ENCODE peak calls at places on chromosomes 16 and 17, in five cellular contexts. T is neural progenitor cell, B is bronchial epithelial cell, G is cardiac fibroblast, R is HL-60. U is an unnamed sample.

GRCh38 chr17:70687421-70687820 is 518.1 kb downstream of the KCNJ2 start:
- DNase-seq in T (no peak), B (peak; percentile 32), G (no peak), R (no peak), U (no peak)

GRCh38 chr16:84194470-84195200 is 3.7 kb downstream of the ADAD2 start:
- DNase-seq in T (no peak), B (no peak), G (no peak), R (no peak), U (no peak)

GRCh38 chr17:64413505-64413904 is 22.8 kb upstream of the PECAM1 start:
- DNase-seq in T (no peak), B (no peak), G (no peak), R (no peak), U (no peak)

GRCh38 chr16:56305956-56306565 is 114.8 kb downstream of the GNAO1 start:
- DNase-seq in T (no peak), B (no peak), G (no peak), R (no peak), U (no peak)

GRCh38 chr17:41711669-41712400 is at the start of gene GAST:
- DNase-seq in T (no peak), B (no peak), G (no peak), R (no peak), U (no peak)

GRCh38 chr16:89322381-89323119 is 105.0 kb downstream of the ZNF778 start:
- DNase-seq in T (peak; percentile 61), B (peak; percentile 40), G (peak; percentile 67), R (peak; percentile 18), U (no peak)

GRCh38 chr17:79622201-79622601 is 11.3 kb upstream of the RBFOX3 start:
- DNase-seq in T (no peak), B (no peak), G (no peak), R (no peak), U (no peak)

GRCh38 chr17:17151055-17151454 is 55.1 kb downstream of the PLD6 start:
- DNase-seq in T (no peak), B (peak; percentile 82), G (peak; percentile 90), R (no peak), U (no peak)

GRCh38 chr17:69492410-69493071 is 78.0 kb downstream of the MAP2K6 start:
- DNase-seq in T (peak; percentile 45), B (peak; percentile 51), G (peak; percentile 61), R (no peak), U (no peak)

GRCh38 chr17:4900231-4901107 is 1.1 kb downstream of the C17orf107 start:
- DNase-seq in T (peak; percentile 70), B (no peak), G (no peak), R (no peak), U (no peak)

GRCh38 chr17:55212880-55213279 is 51.9 kb upstream of the HLF start:
- DNase-seq in T (no peak), B (no peak), G (no peak), R (no peak), U (no peak)

DNA sequence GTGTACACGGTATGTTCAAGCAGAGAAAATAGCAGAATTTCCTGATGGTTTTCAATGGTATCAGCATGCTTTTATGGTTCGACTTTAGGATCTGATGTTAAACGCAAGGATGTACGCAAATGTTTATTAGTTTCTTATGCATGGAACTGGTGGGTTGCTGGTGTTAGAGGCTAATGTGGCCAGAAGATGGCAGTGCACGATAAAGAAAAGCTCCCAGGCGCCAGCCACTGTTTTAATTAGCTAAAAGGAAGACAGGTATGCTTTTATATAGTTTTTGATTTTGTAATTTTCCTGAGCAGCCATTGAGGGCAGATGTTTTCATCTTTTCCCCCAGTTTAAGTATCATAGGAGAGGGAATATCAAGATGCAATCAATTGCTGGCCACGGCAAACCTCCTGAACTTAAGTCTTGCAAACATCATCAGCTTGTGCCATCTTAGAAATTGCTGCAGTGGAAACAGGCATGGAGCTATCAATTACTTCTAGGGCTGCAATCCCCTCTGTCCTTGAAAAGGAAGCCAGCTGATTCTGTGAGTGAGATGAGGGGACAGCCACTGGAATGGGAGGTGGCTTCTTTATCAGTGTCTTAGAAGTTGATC is 648.5 kb upstream of the RBFOX1 start:
- DNase-seq in T (peak; percentile 65), B (peak; percentile 18), G (peak; percentile 24), R (no peak), U (no peak)
- TF ChIP-seq CTCF in T (peak; percentile 89), B (peak; percentile 38), G (peak; percentile 30), R (peak; percentile 21), U (peak; percentile 34)

DNA sequence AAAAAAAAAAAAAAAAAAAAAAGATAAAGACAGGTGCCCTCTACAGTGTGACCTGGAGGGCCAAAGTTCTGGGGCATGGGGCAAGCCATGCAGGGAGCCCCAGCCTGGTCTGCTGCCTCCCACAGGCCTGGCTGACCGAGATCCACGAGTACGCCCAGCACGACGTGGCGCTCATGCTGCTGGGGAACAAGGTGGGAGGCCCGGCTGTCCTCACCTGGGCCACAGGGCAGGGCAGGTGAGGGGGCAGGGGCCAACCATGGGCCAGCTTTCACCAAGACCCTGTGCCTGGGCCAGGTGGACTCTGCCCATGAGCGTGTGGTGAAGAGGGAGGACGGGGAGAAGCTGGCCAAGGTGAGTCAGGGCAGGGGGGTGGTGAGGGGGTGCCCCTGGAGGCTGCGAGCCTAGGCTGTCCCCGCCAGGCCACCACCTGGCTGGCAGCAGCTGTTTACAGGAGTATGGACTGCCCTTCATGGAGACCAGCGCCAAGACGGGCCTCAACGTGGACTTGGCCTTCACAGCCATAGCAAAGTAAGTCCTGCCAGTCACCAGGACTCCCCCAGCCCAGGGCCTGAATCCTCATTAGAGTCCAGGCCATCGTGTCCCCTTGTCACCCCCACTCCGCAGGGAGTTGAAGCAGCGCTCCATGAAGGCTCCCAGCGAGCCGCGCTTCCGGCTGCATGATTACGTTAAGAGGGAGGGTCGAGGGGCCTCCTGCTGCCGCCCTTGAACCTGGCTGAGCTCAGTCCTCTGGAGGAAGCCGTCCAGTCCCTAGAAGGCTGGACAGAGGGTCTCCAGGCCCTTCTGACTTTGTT is 2.7 kb upstream of the TRAF7 start:
- DNase-seq in T (peak; percentile 33), B (no peak), G (peak; percentile 16), R (no peak), U (no peak)
- TF ChIP-seq CTCF in T (no peak), B (peak; percentile 1), G (no peak), R (no peak), U (no peak)

GRCh38 chr16:71367243-71367976 is 8.9 kb downstream of the CALB2 start:
- DNase-seq in T (peak; percentile 89), B (peak; percentile 17), G (peak; percentile 49), R (peak; percentile 11), U (no peak)
- TF ChIP-seq CTCF in T (peak; percentile 78), B (peak; percentile 82), G (peak; percentile 71), R (peak; percentile 74), U (peak; percentile 27)

GRCh38 chr17:38454528-38454927 is 26.3 kb downstream of the ARHGAP23 start:
- DNase-seq in T (no peak), B (peak; percentile 77), G (peak; percentile 75), R (no peak), U (peak; percentile 85)
- TF ChIP-seq CTCF in T (no peak), B (no peak), G (no peak), R (no peak), U (no peak)

GRCh38 chr16:65698943-65699342 is 577.1 kb upstream of the CDH11 start:
- DNase-seq in T (peak; percentile 50), B (no peak), G (no peak), R (no peak), U (no peak)

GRCh38 chr16:65702707-65703402 is 581.0 kb upstream of the CDH11 start:
- DNase-seq in T (no peak), B (no peak), G (no peak), R (no peak), U (no peak)

GRCh38 chr16:65710107-65710506 is 588.2 kb upstream of the CDH11 start:
- DNase-seq in T (no peak), B (no peak), G (no peak), R (no peak), U (no peak)

GRCh38 chr16:65700599-65700998 is 578.7 kb upstream of the CDH11 start:
- DNase-seq in T (no peak), B (peak; percentile 15), G (no peak), R (no peak), U (no peak)

GRCh38 chr16:65704866-65705265 is 583.0 kb upstream of the CDH11 start:
- DNase-seq in T (peak; percentile 8), B (no peak), G (no peak), R (no peak), U (no peak)
- TF ChIP-seq CTCF in T (peak; percentile 59), B (peak; percentile 43), G (peak; percentile 31), R (no peak), U (peak; percentile 24)

DNA sequence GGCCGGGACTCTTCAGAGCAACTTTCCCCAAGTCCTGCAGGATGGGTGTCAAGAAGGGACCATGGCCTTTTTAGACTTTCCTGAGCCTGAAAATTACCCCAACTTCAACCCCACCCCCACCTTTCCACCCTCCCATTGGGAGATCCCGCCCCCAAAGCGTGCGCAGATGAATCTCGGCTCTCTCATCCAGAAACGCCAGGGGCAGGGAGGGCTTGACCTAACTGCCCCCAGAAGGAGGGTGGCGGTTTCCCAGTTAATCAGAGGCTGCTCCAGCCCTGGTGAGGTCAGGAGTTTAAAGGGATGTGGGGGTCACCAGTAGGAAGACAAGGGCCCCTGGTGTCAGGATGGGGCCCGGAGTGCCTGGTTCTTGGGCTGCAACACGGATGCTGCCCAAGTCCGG is 480 bp downstream of the KIF19 start:
- DNase-seq in T (peak; percentile 40), B (no peak), G (no peak), R (no peak), U (no peak)
- TF ChIP-seq CTCF in T (no peak), B (no peak), G (no peak), R (no peak), U (no peak)

U was measured in heart right ventricle.